ENCODE peak calls at places on chromosomes 11 and 22, in seven cellular contexts. Q is testis, I is uterus, M is Caco-2, W is cardiac muscle cell, L is astrocyte, D is fibroblast of lung. H is an unnamed sample.

GRCh38 chr11:119011476-119011875 is 6.7 kb downstream of the RPS25 start:
- DNase-seq in Q (no peak), I (no peak), M (no peak), W (no peak), L (no peak), D (no peak), H (no peak)

GRCh38 chr11:119319702-119320592 is 3.0 kb upstream of the MCAM start:
- DNase-seq in Q (no peak), I (no peak), M (peak; percentile 29), W (no peak), L (no peak), D (no peak), H (no peak)

GRCh38 chr22:19504900-19505734 is 19.1 kb downstream of the CLDN5 start:
- DNase-seq in Q (no peak), I (no peak), M (no peak), W (no peak), L (no peak), D (no peak), H (no peak)

GRCh38 chr11:69864589-69864929 is 45.3 kb upstream of the FGF3 start:
- DNase-seq in Q (no peak), I (no peak), M (peak; percentile 30), W (no peak), L (no peak), D (no peak), H (no peak)

GRCh38 chr22:47090591-47091240 is 328.3 kb downstream of the TBC1D22A start:
- DNase-seq in Q (peak; percentile 47), I (peak; percentile 44), M (no peak), W (peak; percentile 70), L (peak; percentile 35), D (peak; percentile 47), H (peak; percentile 15)

GRCh38 chr11:117121176-117121575 is 22.9 kb upstream of the PAFAH1B2 start:
- DNase-seq in Q (no peak), I (no peak), M (no peak), W (no peak), L (no peak), D (peak; percentile 60), H (no peak)

GRCh38 chr11:65865550-65866172 is 5.4 kb downstream of the MUS81 start:
- DNase-seq in Q (no peak), I (peak; percentile 17), M (no peak), W (no peak), L (no peak), D (no peak), H (no peak)

GRCh38 chr11:3994030-3994640 is 100.5 kb upstream of the RRM1 start:
- DNase-seq in Q (no peak), I (no peak), M (no peak), W (no peak), L (no peak), D (no peak), H (no peak)

GRCh38 chr11:22521226-22521625 is 104.4 kb downstream of the FANCF start:
- DNase-seq in Q (no peak), I (no peak), M (no peak), W (peak; percentile 9), L (peak; percentile 88), D (peak; percentile 1), H (no peak)

GRCh38 chr11:17351171-17351509 is 460 bp upstream of the NCR3LG1 start:
- DNase-seq in Q (no peak), I (no peak), M (no peak), W (no peak), L (no peak), D (no peak), H (no peak)

GRCh38 chr11:134730596-134731538 is 318.8 kb upstream of the B3GAT1 start:
- DNase-seq in Q (no peak), I (no peak), M (no peak), W (no peak), L (no peak), D (no peak), H (no peak)

GRCh38 chr11:112784323-112785073 is 176.7 kb upstream of the NCAM1 start:
- DNase-seq in Q (peak; percentile 83), I (peak; percentile 70), M (no peak), W (peak; percentile 98), L (peak; percentile 94), D (peak; percentile 11), H (peak; percentile 58)

GRCh38 chr11:108220721-108221346 is 1.6 kb downstream of the NPAT start:
- DNase-seq in Q (no peak), I (no peak), M (no peak), W (peak; percentile 19), L (no peak), D (peak; percentile 24), H (no peak)

GRCh38 chr11:125591659-125592304 is 870 bp upstream of the STT3A start:
- DNase-seq in Q (peak; percentile 50), I (peak; percentile 23), M (peak; percentile 57), W (no peak), L (peak; percentile 16), D (peak; percentile 25), H (no peak)

GRCh38 chr11:6586434-6587359 is 16.7 kb downstream of the RRP8 start:
- DNase-seq in Q (no peak), I (peak; percentile 8), M (no peak), W (peak; percentile 62), L (no peak), D (no peak), H (no peak)

GRCh38 chr22:39457546-39458442 is 982 bp downstream of the MGAT3 start:
- DNase-seq in Q (peak; percentile 43), I (no peak), M (no peak), W (no peak), L (no peak), D (no peak), H (no peak)

GRCh38 chr11:115103921-115104320 is 400.3 kb downstream of the CADM1 start:
- DNase-seq in Q (no peak), I (no peak), M (no peak), W (no peak), L (no peak), D (no peak), H (no peak)
- TF ChIP-seq CTCF in Q (no peak), I (no peak), M (peak; percentile 40), W (no peak), L (no peak), D (no peak), H (no peak)

GRCh38 chr22:31748490-31748889 is 1.4 kb downstream of the PRR14L start:
- DNase-seq in Q (no peak), I (no peak), M (no peak), W (no peak), L (no peak), D (no peak), H (no peak)
- H3K4me3 ChIP-seq in Q (no peak overlapping the region), I (peak overlapping the region; percentile 93), M (peak overlapping the region; percentile 54), W (peak overlapping the region; percentile 76), L (peak overlapping the region; percentile 93), D (peak overlapping the region; percentile 93), H (peak overlapping the region; percentile 86)

GRCh38 chr22:37145415-37146385 is 4.0 kb downstream of the IL2RB start:
- DNase-seq in Q (no peak), I (no peak), M (no peak), W (peak; percentile 14), L (no peak), D (no peak), H (no peak)
- H3K4me1 ChIP-seq in Q (no peaks in the 10 kb centered on the region), I (no peaks in the 10 kb centered on the region), M (peaks cover 6% of the 10 kb centered on the region), W (no peaks in the 10 kb centered on the region), L (peaks cover 3% of the 10 kb centered on the region), D (no peaks in the 10 kb centered on the region), H (no peaks in the 10 kb centered on the region)

DNA sequence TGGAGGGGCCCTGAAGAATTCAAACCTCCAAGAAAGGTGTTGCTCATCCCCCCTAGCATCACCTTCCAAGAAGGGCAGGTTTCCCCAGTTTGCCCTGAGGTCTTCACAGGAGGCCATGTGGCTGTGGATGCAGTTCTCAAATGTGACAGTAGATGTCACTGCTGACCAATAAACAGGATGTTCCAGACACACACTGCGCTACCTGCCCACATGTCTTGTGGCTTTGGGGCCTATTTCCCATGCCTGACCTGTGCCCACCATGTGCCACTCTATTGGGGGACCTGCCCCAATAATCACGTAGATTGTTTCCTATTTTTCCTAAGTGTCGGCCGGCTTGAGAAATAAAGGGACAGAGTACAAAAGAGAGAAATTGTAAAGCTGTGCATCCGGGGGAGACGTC is 4.5 kb downstream of the GSTT2 start:
- DNase-seq in Q (no peak), I (no peak), M (peak; percentile 53), W (peak; percentile 63), L (no peak), D (peak; percentile 16), H (peak; percentile 54)
- TF ChIP-seq CTCF in Q (peak; percentile 26), I (no peak), M (peak; percentile 65), W (peak; percentile 70), L (no peak), D (peak; percentile 44), H (peak; percentile 90)

GRCh38 chr11:16001044-16001568 is 355.2 kb downstream of the SOX6 start:
- DNase-seq in Q (no peak), I (no peak), M (no peak), W (no peak), L (no peak), D (no peak), H (no peak)
- H3K4me3 ChIP-seq in Q (no peak overlapping the region), I (no peak overlapping the region), M (no peak overlapping the region), W (no peak overlapping the region), L (no peak overlapping the region), D (no peak overlapping the region), H (no peak overlapping the region)

GRCh38 chr22:46038516-46039430 is 61.8 kb upstream of the WNT7B start:
- DNase-seq in Q (no peak), I (peak; percentile 23), M (no peak), W (no peak), L (no peak), D (no peak), H (no peak)
- H3K4me1 ChIP-seq in Q (peaks cover 41% of the 10 kb centered on the region), I (no peaks in the 10 kb centered on the region), M (peaks cover 6% of the 10 kb centered on the region), W (no peaks in the 10 kb centered on the region), L (peaks cover 22% of the 10 kb centered on the region), D (peaks cover 19% of the 10 kb centered on the region), H (peaks cover 15% of the 10 kb centered on the region)

DNA sequence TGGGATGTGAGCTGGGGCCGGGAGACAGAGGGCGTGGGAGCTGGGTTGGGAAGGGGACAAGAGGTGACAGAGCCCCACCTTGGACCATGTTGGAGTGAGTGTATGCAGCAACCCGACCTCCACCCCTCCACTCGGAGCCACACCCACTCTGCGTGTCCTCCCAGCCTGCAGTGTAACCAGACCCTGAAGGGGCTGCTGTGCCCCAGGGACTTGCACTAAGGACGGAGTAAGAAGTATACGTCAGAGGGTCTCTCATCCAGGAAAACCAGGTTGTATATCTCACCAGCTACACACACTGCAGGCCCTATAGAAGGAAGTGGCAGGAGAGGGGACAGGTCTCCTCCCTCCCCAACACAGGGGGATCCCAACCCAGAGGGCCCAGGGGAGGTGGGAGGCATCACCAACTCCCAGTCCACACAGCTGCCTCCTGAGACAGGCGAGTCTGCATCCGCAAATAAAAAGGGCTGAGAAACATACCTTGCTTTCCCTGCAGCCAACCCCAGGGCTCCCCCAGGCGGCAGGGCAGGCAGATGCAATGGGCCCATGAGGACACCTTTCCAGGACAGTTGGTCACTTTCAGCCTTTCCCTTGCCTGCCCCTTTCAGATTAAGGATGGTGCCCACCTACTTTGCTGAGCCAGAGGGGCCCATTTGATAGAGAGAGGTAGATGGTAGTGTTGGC is 180.2 kb downstream of the BRD1 start:
- DNase-seq in Q (no peak), I (no peak), M (no peak), W (no peak), L (no peak), D (no peak), H (peak; percentile 15)
- TF ChIP-seq CTCF in Q (no peak), I (no peak), M (peak; percentile 18), W (no peak), L (no peak), D (no peak), H (peak; percentile 48)

H was measured in PC-9.